ENCODE peak calls at places on chromosomes 12 and 14, in five cellular contexts. T is fibroblast of lung, B is K562, R is lower lobe of right lung, W is OCI-LY7. J is an unnamed sample.

GRCh38 chr14:101838476-101838875 is 77.0 kb downstream of the PPP2R5C start:
- DNase-seq in T (no peak), B (no peak), R (no peak), W (no peak), J (no peak)

GRCh38 chr12:32559434-32559833 is 119.7 kb upstream of the DNM1L start:
- DNase-seq in T (peak; percentile 60), B (no peak), R (no peak), W (no peak), J (no peak)

GRCh38 chr12:58668831-58669230 is 251.5 kb downstream of the LRIG3 start:
- DNase-seq in T (no peak), B (no peak), R (no peak), W (no peak), J (no peak)

GRCh38 chr14:45253754-45254300 is 825 bp upstream of the MIS18BP1 start:
- DNase-seq in T (no peak), B (no peak), R (peak; percentile 65), W (no peak), J (no peak)

GRCh38 chr12:7108042-7108927 is 729 bp downstream of the C1RL start:
- DNase-seq in T (peak; percentile 78), B (peak; percentile 81), R (peak; percentile 93), W (peak; percentile 75), J (peak; percentile 57)

GRCh38 chr14:101467181-101467926 is 93.9 kb upstream of the DIO3 start:
- DNase-seq in T (no peak), B (no peak), R (no peak), W (no peak), J (no peak)

GRCh38 chr14:60249321-60250251 is 565 bp downstream of the PPM1A start:
- DNase-seq in T (peak; percentile 68), B (peak; percentile 72), R (peak; percentile 83), W (peak; percentile 89), J (peak; percentile 79)

GRCh38 chr14:27242874-27243273 is 645.0 kb upstream of the NOVA1 start:
- DNase-seq in T (peak; percentile 0), B (no peak), R (no peak), W (no peak), J (no peak)

GRCh38 chr14:55336691-55337090 is 65.5 kb downstream of the FBXO34 start:
- DNase-seq in T (no peak), B (no peak), R (no peak), W (no peak), J (no peak)

GRCh38 chr14:34629344-34629656 is 648 bp downstream of the SNX6 start:
- DNase-seq in T (no peak), B (no peak), R (no peak), W (no peak), J (no peak)

GRCh38 chr12:32309811-32310755 is 89.3 kb upstream of the FGD4 start:
- DNase-seq in T (peak; percentile 36), B (no peak), R (no peak), W (no peak), J (no peak)

GRCh38 chr12:20264608-20265114 is 103.7 kb upstream of the PDE3A start:
- DNase-seq in T (no peak), B (no peak), R (no peak), W (no peak), J (no peak)

GRCh38 chr14:103224996-103225874 is 102.0 kb downstream of the TNFAIP2 start:
- DNase-seq in T (peak; percentile 34), B (peak; percentile 13), R (no peak), W (no peak), J (no peak)

GRCh38 chr14:80206351-80206750 is 5.0 kb downstream of the DIO2 start:
- DNase-seq in T (no peak), B (no peak), R (no peak), W (no peak), J (no peak)

GRCh38 chr14:94738786-94739185 is 31.1 kb downstream of the GSC start:
- DNase-seq in T (no peak), B (no peak), R (no peak), W (no peak), J (no peak)

GRCh38 chr12:91813701-91814100 is 331.9 kb downstream of the BTG1 start:
- DNase-seq in T (peak; percentile 19), B (no peak), R (no peak), W (no peak), J (no peak)

GRCh38 chr14:88823968-88824313 is 510 bp upstream of the TTC8 start:
- DNase-seq in T (no peak), B (no peak), R (no peak), W (no peak), J (no peak)

GRCh38 chr14:92010644-92011043 is 29.2 kb downstream of the TRIP11 start:
- DNase-seq in T (no peak), B (no peak), R (no peak), W (no peak), J (no peak)
- TF ChIP-seq CTCF in T (no peak), B (no peak), R (no peak), W (no peak), J (no peak)

GRCh38 chr14:22226381-22226780 is 362.6 kb downstream of the DAD1 start:
- DNase-seq in T (no peak), B (no peak), R (peak; percentile 46), W (peak; percentile 27), J (no peak)

GRCh38 chr14:22225526-22226133 is 363.4 kb downstream of the DAD1 start:
- DNase-seq in T (peak; percentile 36), B (no peak), R (no peak), W (no peak), J (no peak)

GRCh38 chr14:22218729-22219128 is 370.3 kb downstream of the DAD1 start:
- DNase-seq in T (no peak), B (no peak), R (no peak), W (peak; percentile 6), J (no peak)

GRCh38 chr14:22221508-22221907 is 367.5 kb downstream of the DAD1 start:
- DNase-seq in T (peak; percentile 19), B (peak; percentile 7), R (no peak), W (peak; percentile 43), J (no peak)

GRCh38 chr14:22220427-22220826 is 368.6 kb downstream of the DAD1 start:
- DNase-seq in T (peak; percentile 21), B (no peak), R (no peak), W (no peak), J (no peak)
- TF ChIP-seq CTCF in T (no peak), B (no peak), R (no peak), W (peak; percentile 35), J (no peak)

GRCh38 chr12:1800646-1801284 is 19.6 kb upstream of the LRTM2 start:
- DNase-seq in T (peak; percentile 40), B (no peak), R (peak; percentile 59), W (peak; percentile 68), J (peak; percentile 71)
- TF ChIP-seq CTCF in T (peak; percentile 51), B (peak; percentile 48), R (peak; percentile 38), W (peak; percentile 72), J (no peak)

DNA sequence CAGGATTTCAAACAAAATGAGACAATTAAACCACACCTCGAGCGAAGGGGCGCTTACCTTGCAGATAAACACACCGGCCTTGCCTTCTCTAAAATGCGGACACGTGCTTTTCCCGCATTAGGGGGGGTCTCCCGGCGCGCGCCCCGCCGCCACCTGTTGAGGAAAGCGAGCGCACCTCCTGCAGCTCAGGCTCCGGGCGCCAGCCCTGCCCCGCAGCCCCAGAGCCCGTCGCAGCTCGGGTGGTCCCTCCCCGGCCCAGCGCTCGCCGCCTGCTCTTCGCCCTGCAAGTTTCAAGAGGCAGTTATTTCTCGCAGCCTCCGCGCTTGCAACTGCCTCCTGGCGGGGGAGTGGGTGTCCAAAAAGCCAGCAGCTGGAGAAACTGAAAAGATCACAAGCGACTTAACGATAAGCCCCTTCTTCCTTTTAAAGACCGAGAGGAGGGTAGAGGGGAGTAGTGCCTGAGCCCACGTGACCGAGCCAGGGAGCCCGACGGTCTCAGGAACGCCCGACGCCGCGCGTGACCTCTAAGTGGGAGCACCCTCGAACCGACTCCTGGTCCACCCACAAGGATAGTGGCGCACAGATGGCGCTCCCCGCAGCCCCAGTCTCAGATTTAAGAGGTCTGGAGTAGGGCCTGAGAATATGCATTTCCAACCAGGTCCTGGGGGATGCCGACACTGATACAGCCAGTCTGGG is at the start of gene ESR2:
- DNase-seq in T (peak; percentile 56), B (peak; percentile 10), R (peak; percentile 51), W (peak; percentile 42), J (peak; percentile 53)
- TF ChIP-seq CTCF in T (peak; percentile 47), B (no peak), R (peak; percentile 10), W (no peak), J (no peak)

DNA sequence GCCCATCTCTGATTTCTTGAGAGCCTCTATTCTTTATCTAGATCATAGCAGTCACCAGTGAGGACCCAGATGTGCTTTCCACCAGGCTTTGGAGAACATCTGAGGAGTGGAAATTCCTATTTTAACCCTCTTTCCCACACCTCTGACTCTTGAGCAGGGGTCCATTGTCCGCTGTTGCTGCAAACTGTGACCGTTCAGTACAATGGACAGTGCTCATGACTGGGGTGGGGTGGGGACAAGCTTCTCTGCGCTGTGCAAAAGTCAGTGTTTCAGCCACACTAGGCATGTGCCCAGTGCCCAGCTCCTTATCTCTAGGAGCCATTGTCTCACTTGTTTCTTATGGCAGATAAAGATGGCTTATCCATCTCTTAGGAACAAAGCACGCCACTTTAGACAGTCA is 16.9 kb upstream of the KRT7 start:
- DNase-seq in T (no peak), B (no peak), R (peak; percentile 14), W (no peak), J (no peak)
- TF ChIP-seq CTCF in T (no peak), B (no peak), R (no peak), W (no peak), J (no peak)

GRCh38 chr12:47816646-47817271 is 2.9 kb downstream of the HDAC7 start:
- DNase-seq in T (no peak), B (no peak), R (no peak), W (no peak), J (peak; percentile 82)

GRCh38 chr12:47818007-47818376 is 1.7 kb downstream of the HDAC7 start:
- DNase-seq in T (no peak), B (no peak), R (no peak), W (no peak), J (no peak)

GRCh38 chr12:47818701-47819543 is 781 bp downstream of the HDAC7 start:
- DNase-seq in T (no peak), B (peak; percentile 82), R (peak; percentile 86), W (peak; percentile 64), J (peak; percentile 70)

GRCh38 chr12:47818382-47818700 is 1.4 kb downstream of the HDAC7 start:
- DNase-seq in T (no peak), B (no peak), R (no peak), W (peak; percentile 46), J (no peak)

DNA sequence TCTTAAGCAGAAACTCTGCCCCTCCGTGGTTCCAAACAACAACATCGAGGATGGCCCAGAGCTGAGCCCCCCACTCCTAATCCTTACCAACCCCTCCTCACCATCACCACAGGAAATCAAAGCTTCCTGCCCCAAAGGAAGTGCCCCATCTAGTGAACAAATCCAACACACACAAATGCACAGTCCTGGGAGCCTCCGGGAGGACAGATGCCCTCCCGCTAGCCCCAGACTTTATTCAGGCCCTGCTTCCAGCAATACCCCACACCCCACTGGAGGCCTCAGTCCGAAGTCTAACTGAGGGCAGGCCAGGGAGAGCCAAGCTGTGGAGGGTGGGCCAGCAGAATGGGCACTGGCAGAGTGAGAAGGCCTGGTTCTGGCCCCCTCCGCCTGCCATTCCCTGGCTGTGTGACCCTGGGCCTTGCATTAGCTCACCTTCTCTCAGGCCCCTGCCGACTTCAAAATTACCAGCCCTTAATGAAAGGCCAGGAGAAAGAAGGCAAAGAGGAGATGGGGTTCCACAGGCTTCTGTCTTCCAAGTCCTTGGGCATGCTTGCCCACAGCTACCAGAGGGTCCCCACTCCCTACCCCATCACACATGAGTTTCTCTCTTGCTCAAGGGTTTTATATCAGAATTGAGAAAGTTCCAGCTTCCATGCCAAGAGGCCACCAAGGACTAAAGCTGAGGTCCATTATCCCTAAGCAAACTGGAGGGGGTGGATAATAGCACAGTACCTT is 2.3 kb downstream of the HDAC7 start:
- DNase-seq in T (no peak), B (no peak), R (no peak), W (peak; percentile 31), J (no peak)
- TF ChIP-seq CTCF in T (peak; percentile 34), B (peak; percentile 35), R (peak; percentile 12), W (peak; percentile 71), J (no peak)

GRCh38 chr12:118436002-118436724 is 59.8 kb downstream of the SUDS3 start:
- DNase-seq in T (no peak), B (peak; percentile 14), R (no peak), W (peak; percentile 18), J (peak; percentile 8)
- TF ChIP-seq CTCF in T (no peak), B (peak; percentile 65), R (no peak), W (peak; percentile 65), J (peak; percentile 19)